ENCODE peak calls at places on chromosomes 3 and 15, in nine cellular contexts. O is upper lobe of right lung, B is right atrium auricular region, F is iPS DF 6.9, S is PC-3, N is cardiac muscle cell, K is adrenal gland, C is mammary epithelial cell, I is sigmoid colon. D is an unnamed sample.

GRCh38 chr15:70217246-70218160 is 119.8 kb upstream of the TLE3 start:
- DNase-seq in O (no peak), B (no peak), F (no peak), S (no peak), N (no peak), K (no peak), C (no peak), I (no peak), D (peak; percentile 46)

GRCh38 chr3:42351221-42351620 is 59.2 kb downstream of the LYZL4 start:
- DNase-seq in O (no peak), B (no peak), F (no peak), S (no peak), N (no peak), K (no peak), C (no peak), I (no peak), D (no peak)

GRCh38 chr3:169659858-169660614 is 3.5 kb downstream of the MECOM start:
- DNase-seq in O (no peak), B (no peak), F (no peak), S (no peak), N (no peak), K (no peak), C (no peak), I (no peak), D (no peak)

GRCh38 chr15:80120636-80121035 is 32.2 kb upstream of the FAH start:
- DNase-seq in O (no peak), B (no peak), F (no peak), S (no peak), N (peak; percentile 76), K (no peak), C (no peak), I (no peak), D (no peak)

GRCh38 chr15:84915011-84915958 is 30.8 kb downstream of the SLC28A1 start:
- DNase-seq in O (peak; percentile 71), B (peak; percentile 96), F (no peak), S (peak; percentile 91), N (peak; percentile 96), K (peak; percentile 90), C (peak; percentile 92), I (peak; percentile 87), D (peak; percentile 94)

GRCh38 chr3:84905556-84905920 is 53.3 kb upstream of the CADM2 start:
- DNase-seq in O (no peak), B (no peak), F (no peak), S (no peak), N (no peak), K (no peak), C (no peak), I (no peak), D (no peak)

GRCh38 chr15:62985768-62986167 is 56.8 kb upstream of the TPM1 start:
- DNase-seq in O (no peak), B (no peak), F (no peak), S (no peak), N (no peak), K (no peak), C (no peak), I (no peak), D (no peak)

GRCh38 chr15:52018693-52019393 is at the start of gene MAPK6:
- DNase-seq in O (peak; percentile 97), B (peak; percentile 95), F (peak; percentile 64), S (peak; percentile 91), N (peak; percentile 93), K (peak; percentile 96), C (peak; percentile 91), I (peak; percentile 97), D (peak; percentile 93)

GRCh38 chr3:189260556-189261493 is 89.1 kb downstream of the TPRG1 start:
- DNase-seq in O (peak; percentile 72), B (peak; percentile 81), F (no peak), S (no peak), N (no peak), K (no peak), C (no peak), I (no peak), D (no peak)

GRCh38 chr3:160841455-160841854 is 85.4 kb downstream of the PPM1L start:
- DNase-seq in O (no peak), B (no peak), F (no peak), S (no peak), N (no peak), K (no peak), C (no peak), I (no peak), D (no peak)

GRCh38 chr3:74463515-74463914 is 150.9 kb downstream of the CNTN3 start:
- DNase-seq in O (no peak), B (no peak), F (no peak), S (no peak), N (no peak), K (no peak), C (no peak), I (no peak), D (no peak)

GRCh38 chr3:87503901-87504498 is 227.6 kb upstream of the POU1F1 start:
- DNase-seq in O (no peak), B (no peak), F (peak; percentile 37), S (peak; percentile 92), N (peak; percentile 59), K (peak; percentile 24), C (peak; percentile 70), I (no peak), D (no peak)

GRCh38 chr15:99720533-99720932 is 12.7 kb downstream of the LYSMD4 start:
- DNase-seq in O (no peak), B (no peak), F (no peak), S (no peak), N (no peak), K (no peak), C (no peak), I (no peak), D (no peak)

GRCh38 chr3:128427175-128427857 is 39.4 kb downstream of the DNAJB8 start:
- DNase-seq in O (no peak), B (no peak), F (no peak), S (no peak), N (no peak), K (no peak), C (no peak), I (no peak), D (no peak)

GRCh38 chr3:136070334-136070733 is 104.8 kb downstream of the PPP2R3A start:
- DNase-seq in O (no peak), B (no peak), F (no peak), S (peak; percentile 89), N (no peak), K (no peak), C (peak; percentile 80), I (no peak), D (no peak)

DNA sequence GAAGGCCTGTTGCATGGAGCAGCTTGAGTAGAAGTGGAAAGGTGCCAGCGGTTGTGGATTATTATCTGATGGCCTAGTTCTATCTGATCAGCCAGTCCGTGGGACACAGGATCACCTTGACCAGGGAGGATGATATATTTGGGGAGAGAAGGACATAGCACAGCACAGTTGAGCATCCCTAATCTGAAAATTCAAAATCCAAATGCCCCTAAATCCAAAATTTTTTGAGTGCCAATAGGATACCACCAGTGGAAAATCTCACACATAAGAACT is 6.0 kb downstream of the CSPG4 start:
- DNase-seq in O (no peak), B (no peak), F (no peak), S (no peak), N (no peak), K (peak; percentile 59), C (no peak), I (no peak), D (no peak)
- H3K27ac ChIP-seq in O (no peak overlapping the region), B (peak overlapping the region; percentile 97), F (no peak overlapping the region), S (no peak overlapping the region), N (peak overlapping the region; percentile 86), K (no peak overlapping the region), C (no peak overlapping the region), I (peak overlapping the region; percentile 96), D (no peak overlapping the region)

DNA sequence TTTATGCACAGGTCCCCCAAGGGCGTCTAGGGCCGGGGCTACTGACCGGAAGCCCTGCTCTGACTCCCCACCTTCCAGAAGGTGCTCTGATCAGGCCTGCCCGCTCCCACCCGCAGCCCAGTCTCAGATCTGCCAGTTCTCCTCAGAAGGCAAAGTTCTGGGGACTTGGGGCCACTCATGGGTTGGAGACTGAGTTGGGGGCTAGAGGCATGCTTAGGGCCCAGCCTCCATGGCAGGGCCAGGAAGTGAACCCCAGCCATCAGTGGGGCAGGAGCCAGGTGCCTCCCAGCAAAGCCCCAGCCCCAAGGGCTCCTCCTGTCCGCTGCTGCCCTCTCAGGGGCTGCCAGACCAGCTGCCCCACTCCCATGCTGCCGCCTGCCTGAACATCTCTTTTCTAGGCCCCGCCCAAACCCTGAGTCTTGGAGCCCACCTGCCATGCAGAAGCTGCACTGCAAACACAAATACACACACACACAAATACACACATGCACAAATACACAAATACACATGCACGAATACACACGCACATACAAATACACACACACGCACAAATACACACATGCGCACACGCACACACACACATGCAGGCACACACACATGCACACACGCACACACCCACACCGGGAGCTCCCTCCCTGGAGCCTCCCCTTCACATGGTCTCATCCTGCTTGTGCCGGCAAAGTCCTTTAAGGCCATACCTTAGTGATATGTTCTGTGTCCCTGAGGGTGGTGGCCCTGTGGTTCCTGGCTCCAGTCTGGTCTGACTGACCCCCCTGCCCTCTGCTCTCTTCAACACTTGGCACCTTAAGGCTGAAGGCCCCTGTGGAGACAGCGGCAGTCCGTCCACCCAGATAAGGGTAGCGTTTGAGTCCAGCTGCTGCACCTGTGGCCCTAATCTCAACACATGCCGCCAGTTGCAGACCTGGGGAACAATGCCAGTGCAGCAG is 59.2 kb upstream of the KLF13 start:
- DNase-seq in O (peak; percentile 59), B (peak; percentile 44), F (no peak), S (no peak), N (no peak), K (peak; percentile 10), C (no peak), I (peak; percentile 58), D (peak; percentile 61)
- H3K4me1 ChIP-seq in O (peaks cover 52% of the 10 kb centered on the region), B (no peaks in the 10 kb centered on the region), F (peaks cover 2% of the 10 kb centered on the region), S (no peaks in the 10 kb centered on the region), N (peaks cover 32% of the 10 kb centered on the region), K (peaks cover 6% of the 10 kb centered on the region), C (peaks cover 14% of the 10 kb centered on the region), I (peaks cover 11% of the 10 kb centered on the region), D (peaks cover 9% of the 10 kb centered on the region)

DNA sequence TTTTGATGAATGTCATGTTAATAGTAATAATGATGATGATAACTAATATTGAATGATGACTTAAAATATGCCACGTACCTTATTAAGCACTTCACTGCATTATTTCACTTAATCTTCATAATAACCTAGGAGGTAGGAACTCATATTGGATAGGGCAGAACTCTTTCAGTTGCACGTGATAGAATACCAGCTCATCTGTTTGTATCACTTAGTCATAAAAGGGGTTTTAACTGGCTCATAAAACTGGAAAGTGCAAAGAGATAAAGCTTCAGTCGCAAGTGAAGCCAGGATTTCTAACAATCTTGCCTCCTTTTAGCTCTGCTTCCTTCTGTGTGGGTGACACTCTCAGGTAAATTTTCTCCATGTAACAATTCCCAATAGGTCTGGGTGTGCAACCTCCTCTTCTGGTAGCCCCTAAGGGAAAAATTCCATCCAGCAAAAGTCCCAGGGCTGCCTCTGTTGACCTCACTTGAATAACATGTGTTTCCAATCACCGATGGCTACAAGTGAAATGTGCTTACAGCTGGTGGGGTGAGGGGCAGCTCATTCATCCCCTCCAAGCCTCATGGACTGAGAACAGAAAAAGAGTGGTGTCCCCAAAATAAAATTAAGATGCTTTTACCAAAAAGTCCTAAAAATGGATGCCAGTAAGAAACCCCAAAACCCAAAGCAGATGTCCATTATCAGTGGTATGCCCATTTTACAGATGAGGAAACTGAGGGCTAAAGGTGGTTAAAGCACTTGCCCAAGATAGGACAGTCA is 9.3 kb downstream of the GXYLT2 start:
- DNase-seq in O (no peak), B (no peak), F (no peak), S (no peak), N (no peak), K (no peak), C (peak; percentile 12), I (no peak), D (no peak)
- H3K27me3 ChIP-seq in O (no peaks in the 10 kb centered on the region), B (no peaks in the 10 kb centered on the region), F (no peaks in the 10 kb centered on the region), S (no peaks in the 10 kb centered on the region), N (no peaks in the 10 kb centered on the region), K (no peaks in the 10 kb centered on the region), C (no peaks in the 10 kb centered on the region), I (no peaks in the 10 kb centered on the region), D (no peaks in the 10 kb centered on the region)

GRCh38 chr15:83304861-83305661 is 20.6 kb upstream of the BNC1 start:
- DNase-seq in O (no peak), B (no peak), F (no peak), S (peak; percentile 95), N (no peak), K (no peak), C (peak; percentile 93), I (no peak), D (peak; percentile 90)
- H3K27ac ChIP-seq in O (no peak overlapping the region), B (no peak overlapping the region), F (no peak overlapping the region), S (peak overlapping the region; percentile 99), N (peak overlapping the region; percentile 62), K (no peak overlapping the region), C (peak overlapping the region; percentile 93), I (no peak overlapping the region), D (peak overlapping the region; percentile 97)